ENCODE peak calls at places on chromosome 12, in six cellular contexts. One of them, this sample, is unnamed.

GRCh38 chr12:85923767-85924331 is 49.8 kb downstream of the NTS start:
- DNase-seq in choroid plexus epithelial cell: peak
- DNase-seq in AG09309: peak
- DNase-seq in tibial nerve: no peak
- DNase-seq in cardiac muscle cell: peak
- DNase-seq in cardiac fibroblast: peak
- DNase-seq in this sample: peak

GRCh38 chr12:11885261-11886038 is 185.3 kb upstream of the BCL2L14 start:
- DNase-seq in choroid plexus epithelial cell: peak
- DNase-seq in AG09309: no peak
- DNase-seq in tibial nerve: no peak
- DNase-seq in cardiac muscle cell: peak
- DNase-seq in cardiac fibroblast: peak
- DNase-seq in this sample: peak

GRCh38 chr12:11563785-11564739 is 85.4 kb upstream of the ETV6 start:
- DNase-seq in choroid plexus epithelial cell: no peak
- DNase-seq in AG09309: no peak
- DNase-seq in tibial nerve: no peak
- DNase-seq in cardiac muscle cell: peak
- DNase-seq in cardiac fibroblast: no peak
- DNase-seq in this sample: no peak

GRCh38 chr12:69085852-69086251 is 152.9 kb upstream of the CPM start:
- DNase-seq in choroid plexus epithelial cell: no peak
- DNase-seq in AG09309: no peak
- DNase-seq in tibial nerve: no peak
- DNase-seq in cardiac muscle cell: no peak
- DNase-seq in cardiac fibroblast: no peak
- DNase-seq in this sample: no peak

GRCh38 chr12:94621662-94622359 is 28.5 kb downstream of the TMCC3 start:
- DNase-seq in choroid plexus epithelial cell: peak
- DNase-seq in AG09309: no peak
- DNase-seq in tibial nerve: no peak
- DNase-seq in cardiac muscle cell: peak
- DNase-seq in cardiac fibroblast: peak
- DNase-seq in this sample: peak

GRCh38 chr12:81798294-81798693 is 39.1 kb upstream of the PPFIA2 start:
- DNase-seq in choroid plexus epithelial cell: no peak
- DNase-seq in AG09309: no peak
- DNase-seq in tibial nerve: no peak
- DNase-seq in cardiac muscle cell: no peak
- DNase-seq in cardiac fibroblast: no peak
- DNase-seq in this sample: no peak

GRCh38 chr12:28446031-28446430 is 255.8 kb downstream of the CCDC91 start:
- DNase-seq in choroid plexus epithelial cell: peak
- DNase-seq in AG09309: no peak
- DNase-seq in tibial nerve: no peak
- DNase-seq in cardiac muscle cell: no peak
- DNase-seq in cardiac fibroblast: peak
- DNase-seq in this sample: no peak

GRCh38 chr12:104655059-104655609 is 198.4 kb downstream of the CHST11 start:
- DNase-seq in choroid plexus epithelial cell: no peak
- DNase-seq in AG09309: no peak
- DNase-seq in tibial nerve: no peak
- DNase-seq in cardiac muscle cell: no peak
- DNase-seq in cardiac fibroblast: no peak
- DNase-seq in this sample: no peak

GRCh38 chr12:33323823-33324222 is 115.8 kb downstream of the SYT10 start:
- DNase-seq in choroid plexus epithelial cell: no peak
- DNase-seq in AG09309: no peak
- DNase-seq in tibial nerve: no peak
- DNase-seq in cardiac muscle cell: no peak
- DNase-seq in cardiac fibroblast: no peak
- DNase-seq in this sample: no peak

GRCh38 chr12:15044461-15044860 is 71.6 kb downstream of the PDE6H start:
- DNase-seq in choroid plexus epithelial cell: peak
- DNase-seq in AG09309: no peak
- DNase-seq in tibial nerve: no peak
- DNase-seq in cardiac muscle cell: peak
- DNase-seq in cardiac fibroblast: peak
- DNase-seq in this sample: no peak

GRCh38 chr12:68957273-68957672 is 24.3 kb upstream of the CPM start:
- DNase-seq in choroid plexus epithelial cell: no peak
- DNase-seq in AG09309: no peak
- DNase-seq in tibial nerve: no peak
- DNase-seq in cardiac muscle cell: peak
- DNase-seq in cardiac fibroblast: peak
- DNase-seq in this sample: no peak

GRCh38 chr12:120132863-120133385 is 16.4 kb upstream of the RAB35 start:
- DNase-seq in choroid plexus epithelial cell: no peak
- DNase-seq in AG09309: no peak
- DNase-seq in tibial nerve: no peak
- DNase-seq in cardiac muscle cell: no peak
- DNase-seq in cardiac fibroblast: no peak
- DNase-seq in this sample: no peak

GRCh38 chr12:26062566-26062965 is 62.3 kb downstream of the BHLHE41 start:
- DNase-seq in choroid plexus epithelial cell: peak
- DNase-seq in AG09309: peak
- DNase-seq in tibial nerve: no peak
- DNase-seq in cardiac muscle cell: peak
- DNase-seq in cardiac fibroblast: peak
- DNase-seq in this sample: peak

GRCh38 chr12:12883369-12884001 is 7.9 kb upstream of the GPRC5A start:
- DNase-seq in choroid plexus epithelial cell: peak
- DNase-seq in AG09309: no peak
- DNase-seq in tibial nerve: no peak
- DNase-seq in cardiac muscle cell: peak
- DNase-seq in cardiac fibroblast: peak
- DNase-seq in this sample: peak

GRCh38 chr12:52043386-52044212 is 7.6 kb upstream of the NR4A1 start:
- DNase-seq in choroid plexus epithelial cell: no peak
- DNase-seq in AG09309: no peak
- DNase-seq in tibial nerve: no peak
- DNase-seq in cardiac muscle cell: peak
- DNase-seq in cardiac fibroblast: no peak
- DNase-seq in this sample: no peak

GRCh38 chr12:132311201-132311915 is 18.0 kb downstream of the GALNT9 start:
- DNase-seq in choroid plexus epithelial cell: no peak
- DNase-seq in AG09309: no peak
- DNase-seq in tibial nerve: no peak
- DNase-seq in cardiac muscle cell: no peak
- DNase-seq in cardiac fibroblast: no peak
- DNase-seq in this sample: no peak

GRCh38 chr12:62516932-62517331 is 50.3 kb downstream of the MON2 start:
- DNase-seq in choroid plexus epithelial cell: no peak
- DNase-seq in AG09309: no peak
- DNase-seq in tibial nerve: no peak
- DNase-seq in cardiac muscle cell: no peak
- DNase-seq in cardiac fibroblast: no peak
- DNase-seq in this sample: no peak

GRCh38 chr12:116592116-116592637 is 33.0 kb downstream of the MAP1LC3B2 start:
- DNase-seq in choroid plexus epithelial cell: no peak
- DNase-seq in AG09309: no peak
- DNase-seq in tibial nerve: no peak
- DNase-seq in cardiac muscle cell: peak
- DNase-seq in cardiac fibroblast: peak
- DNase-seq in this sample: no peak

GRCh38 chr12:31325524-31325875 is 450 bp downstream of the SINHCAF start:
- DNase-seq in choroid plexus epithelial cell: no peak
- DNase-seq in AG09309: no peak
- DNase-seq in tibial nerve: peak
- DNase-seq in cardiac muscle cell: no peak
- DNase-seq in cardiac fibroblast: no peak
- DNase-seq in this sample: no peak

GRCh38 chr12:571795-572531 is 91.3 kb downstream of the NINJ2 start:
- DNase-seq in choroid plexus epithelial cell: no peak
- DNase-seq in AG09309: no peak
- DNase-seq in tibial nerve: no peak
- DNase-seq in cardiac muscle cell: no peak
- DNase-seq in cardiac fibroblast: no peak
- DNase-seq in this sample: peak

GRCh38 chr12:28349196-28349595 is 158.9 kb downstream of the CCDC91 start:
- DNase-seq in choroid plexus epithelial cell: no peak
- DNase-seq in AG09309: no peak
- DNase-seq in tibial nerve: no peak
- DNase-seq in cardiac muscle cell: no peak
- DNase-seq in cardiac fibroblast: no peak
- DNase-seq in this sample: no peak

DNA sequence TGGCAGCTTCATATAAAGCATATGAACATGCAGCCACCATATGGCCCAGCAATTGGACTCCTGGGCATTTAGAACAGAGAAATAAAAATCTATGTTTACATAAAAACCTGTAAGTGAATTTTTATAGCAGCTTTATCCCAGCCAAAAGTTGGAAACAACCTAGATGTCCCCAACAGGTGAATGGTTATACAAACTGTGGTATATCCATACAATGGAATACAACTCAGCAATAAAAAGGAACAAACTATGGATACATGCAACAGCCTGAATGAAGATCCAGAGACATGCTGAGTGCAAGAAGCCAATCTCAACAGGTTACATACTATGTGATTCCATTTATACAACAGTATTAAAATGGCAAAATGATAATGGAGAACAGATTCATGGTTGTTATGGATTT is 3.7 kb downstream of the TMTC1 start:
- DNase-seq in choroid plexus epithelial cell: no peak
- DNase-seq in AG09309: no peak
- DNase-seq in tibial nerve: no peak
- DNase-seq in cardiac muscle cell: no peak
- DNase-seq in cardiac fibroblast: no peak
- DNase-seq in this sample: no peak
- H3K4me3 ChIP-seq in choroid plexus epithelial cell: no peak
- H3K4me3 ChIP-seq in AG09309: no peak
- H3K4me3 ChIP-seq in tibial nerve: no peak
- H3K4me3 ChIP-seq in cardiac muscle cell: no peak
- H3K4me3 ChIP-seq in cardiac fibroblast: no peak
- H3K4me3 ChIP-seq in this sample: no peak

DNA sequence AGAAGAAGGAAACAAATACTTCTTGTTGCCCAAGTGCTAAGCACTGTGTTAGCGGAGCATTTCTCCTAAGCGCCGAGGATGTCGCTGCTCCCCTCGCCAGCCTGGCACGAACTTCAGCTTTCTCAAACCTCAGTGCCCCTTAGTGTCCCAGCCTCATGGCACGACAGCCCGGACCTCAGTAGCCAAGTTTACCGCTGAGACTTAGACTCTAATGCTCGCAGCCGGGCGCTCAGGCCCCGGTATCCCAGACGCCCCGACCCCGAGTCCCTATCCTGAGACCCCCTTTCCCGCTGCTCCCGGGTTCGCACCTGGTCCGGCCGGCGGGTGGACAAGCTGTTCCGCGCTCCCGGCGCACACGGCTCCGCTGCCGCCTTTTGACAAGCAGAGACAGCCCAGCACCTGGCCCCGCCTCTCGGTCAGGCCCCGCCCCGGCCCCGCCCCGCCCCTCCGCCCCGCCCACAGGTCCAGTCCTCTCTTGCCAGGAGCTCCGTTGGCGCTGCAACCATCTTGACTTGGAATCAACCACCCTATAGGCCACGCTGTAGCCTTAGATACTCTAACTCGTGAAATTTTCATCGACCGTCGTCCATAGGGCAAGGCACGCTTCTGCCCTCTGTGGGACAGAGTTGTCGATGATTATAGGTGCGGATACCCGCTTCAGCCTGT is at the start of gene VDR:
- DNase-seq in choroid plexus epithelial cell: peak
- DNase-seq in AG09309: no peak
- DNase-seq in tibial nerve: peak
- DNase-seq in cardiac muscle cell: peak
- DNase-seq in cardiac fibroblast: peak
- DNase-seq in this sample: peak
- TF ChIP-seq CTCF in choroid plexus epithelial cell: peak
- TF ChIP-seq CTCF in AG09309: peak
- TF ChIP-seq CTCF in tibial nerve: no peak
- TF ChIP-seq CTCF in cardiac muscle cell: peak
- TF ChIP-seq CTCF in cardiac fibroblast: peak
- TF ChIP-seq CTCF in this sample: peak

DNA sequence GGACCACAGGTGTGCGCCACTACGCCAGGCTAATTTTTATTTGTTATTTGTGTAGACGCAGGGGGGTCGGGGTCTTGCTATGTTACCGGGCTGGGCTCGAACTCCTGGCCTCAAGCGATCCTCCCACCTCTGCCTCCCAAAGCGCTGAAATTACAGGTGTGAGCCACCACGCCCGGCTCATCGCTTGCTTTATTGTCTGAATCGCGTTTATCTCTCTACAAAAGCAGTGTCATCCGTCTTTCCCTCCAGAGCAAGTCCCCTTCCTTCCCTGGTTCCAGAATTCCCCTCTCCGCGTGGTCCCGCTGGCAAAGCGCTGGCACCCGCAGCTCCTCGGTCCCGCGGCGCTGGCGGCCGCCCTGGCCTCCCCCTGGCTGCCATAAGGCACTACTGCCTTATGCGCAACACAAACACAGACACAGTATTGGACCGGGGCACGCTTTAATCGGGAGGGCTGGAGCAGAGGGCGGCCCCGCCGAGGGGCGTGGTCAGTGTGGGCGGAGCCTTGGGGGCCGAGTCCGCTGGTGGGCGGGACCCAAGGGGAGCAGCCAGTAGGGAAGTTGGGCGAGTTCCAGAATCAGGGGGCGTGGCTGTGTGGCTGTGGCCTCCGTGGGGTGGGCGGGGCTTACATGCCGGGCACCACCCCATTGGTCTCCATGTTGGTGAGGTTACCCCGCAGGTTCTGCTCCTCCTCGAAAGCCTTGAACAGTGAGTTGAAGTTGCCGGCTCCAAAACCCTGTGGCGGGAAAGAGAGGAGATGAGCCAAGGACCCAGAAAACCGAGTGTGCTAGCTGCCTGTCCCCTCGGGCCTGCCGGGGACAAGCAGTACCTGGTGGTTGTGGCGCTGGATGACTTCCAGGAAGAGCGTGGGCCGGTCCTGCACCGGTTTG is 19.3 kb downstream of the HPD start:
- DNase-seq in choroid plexus epithelial cell: peak
- DNase-seq in AG09309: peak
- DNase-seq in tibial nerve: peak
- DNase-seq in cardiac muscle cell: peak
- DNase-seq in cardiac fibroblast: peak
- DNase-seq in this sample: peak
- H3K4me3 ChIP-seq in choroid plexus epithelial cell: peak
- H3K4me3 ChIP-seq in AG09309: peak
- H3K4me3 ChIP-seq in tibial nerve: peak
- H3K4me3 ChIP-seq in cardiac muscle cell: peak
- H3K4me3 ChIP-seq in cardiac fibroblast: peak
- H3K4me3 ChIP-seq in this sample: peak

GRCh38 chr12:130664772-130665171 is 51.3 kb downstream of the RIMBP2 start:
- DNase-seq in choroid plexus epithelial cell: no peak
- DNase-seq in AG09309: no peak
- DNase-seq in tibial nerve: no peak
- DNase-seq in cardiac muscle cell: no peak
- DNase-seq in cardiac fibroblast: no peak
- DNase-seq in this sample: no peak

GRCh38 chr12:130661059-130661458 is 55.0 kb downstream of the RIMBP2 start:
- DNase-seq in choroid plexus epithelial cell: no peak
- DNase-seq in AG09309: no peak
- DNase-seq in tibial nerve: no peak
- DNase-seq in cardiac muscle cell: no peak
- DNase-seq in cardiac fibroblast: no peak
- DNase-seq in this sample: no peak

GRCh38 chr12:130664252-130664651 is 51.8 kb downstream of the RIMBP2 start:
- DNase-seq in choroid plexus epithelial cell: no peak
- DNase-seq in AG09309: no peak
- DNase-seq in tibial nerve: no peak
- DNase-seq in cardiac muscle cell: no peak
- DNase-seq in cardiac fibroblast: no peak
- DNase-seq in this sample: no peak

GRCh38 chr12:130663510-130663909 is 52.6 kb downstream of the RIMBP2 start:
- DNase-seq in choroid plexus epithelial cell: no peak
- DNase-seq in AG09309: no peak
- DNase-seq in tibial nerve: no peak
- DNase-seq in cardiac muscle cell: no peak
- DNase-seq in cardiac fibroblast: no peak
- DNase-seq in this sample: no peak

GRCh38 chr12:130661501-130662255 is 54.4 kb downstream of the RIMBP2 start:
- DNase-seq in choroid plexus epithelial cell: peak
- DNase-seq in AG09309: no peak
- DNase-seq in tibial nerve: no peak
- DNase-seq in cardiac muscle cell: no peak
- DNase-seq in cardiac fibroblast: no peak
- DNase-seq in this sample: peak
- TF ChIP-seq CTCF in choroid plexus epithelial cell: no peak
- TF ChIP-seq CTCF in AG09309: no peak
- TF ChIP-seq CTCF in tibial nerve: no peak
- TF ChIP-seq CTCF in cardiac muscle cell: no peak
- TF ChIP-seq CTCF in cardiac fibroblast: no peak
- TF ChIP-seq CTCF in this sample: no peak

This sample was measured in bronchial epithelial cell.